ENCODE peak calls at places on chromosomes 12 and 14, in six cellular contexts. U, H, X, G, P and Z are unnamed samples.

GRCh38 chr12:130218682-130219081 is 56.4 kb downstream of the FZD10 start:
- DNase-seq in U (no peak), H (no peak), X (no peak), G (no peak), P (no peak), Z (no peak)

GRCh38 chr14:55416866-55417265 is 5.2 kb upstream of the ATG14 start:
- DNase-seq in U (no peak), H (no peak), X (peak; percentile 18), G (no peak), P (peak; percentile 17), Z (no peak)

GRCh38 chr14:99546230-99546879 is 57.7 kb downstream of the CCDC85C start:
- DNase-seq in U (no peak), H (no peak), X (no peak), G (no peak), P (no peak), Z (no peak)

GRCh38 chr14:106808458-106808857 is 1282.1 kb downstream of the TMEM121 start:
- DNase-seq in U (no peak), H (no peak), X (no peak), G (no peak), P (no peak), Z (no peak)

GRCh38 chr14:38405851-38406630 is 150.1 kb upstream of the CLEC14A start:
- DNase-seq in U (no peak), H (peak; percentile 71), X (no peak), G (peak; percentile 1), P (no peak), Z (no peak)

GRCh38 chr14:44462372-44462771 is 44.7 kb downstream of the FSCB start:
- DNase-seq in U (no peak), H (no peak), X (no peak), G (no peak), P (no peak), Z (no peak)

GRCh38 chr14:99145307-99145706 is 126.7 kb downstream of the BCL11B start:
- DNase-seq in U (no peak), H (no peak), X (no peak), G (no peak), P (no peak), Z (no peak)

GRCh38 chr12:124259168-124260066 is 35.5 kb upstream of the RFLNA start:
- DNase-seq in U (no peak), H (peak; percentile 3), X (peak; percentile 74), G (peak; percentile 15), P (no peak), Z (no peak)

GRCh38 chr12:92927436-92928116 is 1.5 kb downstream of the EEA1 start:
- DNase-seq in U (no peak), H (peak; percentile 69), X (no peak), G (peak; percentile 60), P (no peak), Z (no peak)

GRCh38 chr12:31874961-31875608 is 84.1 kb upstream of the RESF1 start:
- DNase-seq in U (peak; percentile 31), H (peak; percentile 18), X (peak; percentile 13), G (peak; percentile 81), P (no peak), Z (peak; percentile 69)

GRCh38 chr12:71999795-72000194 is 61.1 kb downstream of the TPH2 start:
- DNase-seq in U (no peak), H (no peak), X (no peak), G (no peak), P (no peak), Z (no peak)

GRCh38 chr12:80632835-80633234 is 74.6 kb upstream of the MYF6 start:
- DNase-seq in U (no peak), H (no peak), X (no peak), G (no peak), P (no peak), Z (no peak)

GRCh38 chr14:64748521-64748920 is 44.3 kb downstream of the PLEKHG3 start:
- DNase-seq in U (no peak), H (no peak), X (no peak), G (no peak), P (no peak), Z (no peak)

GRCh38 chr12:49556391-49557186 is 11.4 kb downstream of the MCRS1 start:
- DNase-seq in U (no peak), H (no peak), X (no peak), G (no peak), P (no peak), Z (no peak)

GRCh38 chr12:111451649-111452129 is 46.0 kb downstream of the SH2B3 start:
- DNase-seq in U (no peak), H (peak; percentile 69), X (peak; percentile 49), G (no peak), P (peak; percentile 62), Z (no peak)

GRCh38 chr12:104747956-104748355 is 210.1 kb downstream of the SLC41A2 start:
- DNase-seq in U (no peak), H (no peak), X (no peak), G (no peak), P (no peak), Z (no peak)

GRCh38 chr12:62372134-62372533 is 94.5 kb upstream of the MON2 start:
- DNase-seq in U (no peak), H (no peak), X (no peak), G (no peak), P (no peak), Z (no peak)

GRCh38 chr14:64203366-64204006 is 90.7 kb downstream of the ESR2 start:
- DNase-seq in U (no peak), H (no peak), X (no peak), G (no peak), P (no peak), Z (no peak)

GRCh38 chr12:66140726-66141125 is 10.2 kb upstream of the LLPH start:
- DNase-seq in U (no peak), H (peak; percentile 22), X (no peak), G (no peak), P (no peak), Z (no peak)

GRCh38 chr14:64763801-64764511 is 59.7 kb downstream of the PLEKHG3 start:
- DNase-seq in U (no peak), H (peak; percentile 26), X (peak; percentile 17), G (peak; percentile 58), P (no peak), Z (no peak)

GRCh38 chr14:50741571-50741970 is 73.5 kb upstream of the SAV1 start:
- DNase-seq in U (no peak), H (peak; percentile 44), X (no peak), G (peak; percentile 22), P (no peak), Z (no peak)

GRCh38 chr12:95574799-95575452 is 23.6 kb upstream of the USP44 start:
- DNase-seq in U (no peak), H (peak; percentile 57), X (no peak), G (peak; percentile 15), P (peak; percentile 25), Z (no peak)